ENCODE peak calls at places on chromosomes 3 and 15, in eight cellular contexts. O is left ventricle myocardium inferior, Y is pancreas, C is HCT116, B is Peyer's patch, W is stomach, D is SK-N-SH, F is tibial artery. M is an unnamed sample.

GRCh38 chr3:134655706-134656105 is 4.9 kb upstream of the KY start:
- DNase-seq in W (no peak), D (no peak), F (no peak), C (no peak), O (no peak), Y (no peak), B (no peak), M (no peak)

GRCh38 chr3:57682284-57682683 is 10.6 kb downstream of the DENND6A start:
- DNase-seq in C (no peak), F (no peak), B (no peak), W (no peak), D (no peak), O (no peak), Y (no peak), M (no peak)

GRCh38 chr3:11382146-11382545 is 109.9 kb downstream of the ATG7 start:
- DNase-seq in F (no peak), B (no peak), Y (no peak), D (no peak), W (no peak), O (no peak), C (no peak), M (no peak)

GRCh38 chr3:55780913-55781312 is 293.8 kb upstream of the WNT5A start:
- DNase-seq in Y (no peak), D (no peak), O (no peak), F (no peak), W (no peak), B (no peak), C (no peak), M (no peak)

GRCh38 chr3:61560452-61561373 is 658 bp upstream of the PTPRG start:
- DNase-seq in C (peak; percentile 45), Y (peak; percentile 75), O (peak; percentile 88), D (peak; percentile 68), B (peak; percentile 87), W (peak; percentile 75), F (peak; percentile 87), M (no peak)

GRCh38 chr3:115838786-115839185 is 215.5 kb downstream of the GAP43 start:
- DNase-seq in B (no peak), F (no peak), O (no peak), C (no peak), Y (no peak), D (no peak), W (no peak), M (no peak)

GRCh38 chr3:56001991-56002390 is 466.3 kb downstream of the ERC2 start:
- DNase-seq in Y (no peak), D (no peak), W (no peak), F (no peak), B (no peak), O (no peak), C (no peak), M (no peak)

GRCh38 chr3:144462337-144462736 is 490.7 kb downstream of the DIPK2A start:
- DNase-seq in D (no peak), W (no peak), Y (no peak), F (no peak), C (no peak), B (no peak), O (no peak), M (no peak)

GRCh38 chr3:17730318-17730967 is 12.0 kb downstream of the TBC1D5 start:
- DNase-seq in O (peak; percentile 27), Y (no peak), D (no peak), C (peak; percentile 53), B (no peak), W (no peak), F (no peak), M (no peak)

GRCh38 chr3:105809204-105809893 is 59.5 kb downstream of the CBLB start:
- DNase-seq in W (no peak), B (no peak), D (no peak), F (no peak), O (no peak), C (no peak), Y (no peak), M (no peak)

GRCh38 chr3:63193647-63194046 is 84.5 kb upstream of the SYNPR start:
- DNase-seq in W (no peak), C (peak; percentile 3), D (peak; percentile 37), B (no peak), Y (no peak), O (no peak), F (no peak), M (no peak)

GRCh38 chr3:46566040-46566631 is at the start of gene LRRC2:
- DNase-seq in D (peak; percentile 88), W (peak; percentile 73), B (peak; percentile 69), O (peak; percentile 78), Y (peak; percentile 65), C (no peak), F (no peak), M (peak; percentile 15)

GRCh38 chr3:104909188-104909587 is 457.5 kb upstream of the ALCAM start:
- DNase-seq in Y (no peak), O (no peak), W (no peak), C (no peak), D (peak; percentile 20), B (no peak), F (no peak), M (no peak)

GRCh38 chr15:89401636-89402252 is 67.1 kb upstream of the POLG start:
- DNase-seq in D (no peak), F (no peak), Y (no peak), C (no peak), W (no peak), B (no peak), O (no peak), M (no peak)

GRCh38 chr3:82145742-82146141 is 384.3 kb upstream of the GBE1 start:
- DNase-seq in B (no peak), O (no peak), W (no peak), F (no peak), C (no peak), Y (no peak), D (no peak), M (no peak)

GRCh38 chr3:9080165-9080564 is 116.9 kb upstream of the RAD18 start:
- DNase-seq in O (no peak), W (no peak), D (no peak), F (no peak), B (no peak), C (no peak), Y (no peak), M (no peak)

GRCh38 chr15:79073336-79073735 is 17.2 kb downstream of the RASGRF1 start:
- DNase-seq in D (no peak), W (no peak), C (no peak), Y (no peak), B (no peak), F (no peak), O (no peak), M (no peak)

GRCh38 chr3:55477306-55478010 is 9.6 kb downstream of the WNT5A start:
- DNase-seq in D (no peak), O (no peak), W (no peak), F (no peak), C (no peak), Y (no peak), B (no peak), M (no peak)

GRCh38 chr3:28924744-28925360 is 356.0 kb upstream of the RBMS3 start:
- DNase-seq in C (no peak), O (no peak), F (no peak), Y (no peak), W (no peak), D (no peak), B (no peak), M (no peak)

GRCh38 chr15:90580086-90580485 is 50.4 kb downstream of the CRTC3 start:
- DNase-seq in D (no peak), C (no peak), F (no peak), Y (no peak), B (no peak), O (no peak), W (no peak), M (no peak)
- H3K4me1 ChIP-seq in D (no peaks in the 10 kb centered on the region), C (no peaks in the 10 kb centered on the region), F (no peaks in the 10 kb centered on the region), Y (no peaks in the 10 kb centered on the region), B (no peaks in the 10 kb centered on the region), O (peaks cover 77% of the 10 kb centered on the region), W (peaks cover 51% of the 10 kb centered on the region), M (peaks cover 66% of the 10 kb centered on the region)

GRCh38 chr3:197136744-197137143 is 107.1 kb upstream of the MELTF start:
- DNase-seq in F (no peak), C (no peak), B (no peak), Y (no peak), O (no peak), D (no peak), W (no peak), M (no peak)
- H3K36me3 ChIP-seq in F (peaks cover 31% of the 10 kb centered on the region), C (no peaks in the 10 kb centered on the region), B (no peaks in the 10 kb centered on the region), Y (no peaks in the 10 kb centered on the region), O (peaks cover 48% of the 10 kb centered on the region), D (peaks cover 72% of the 10 kb centered on the region), W (peaks cover 14% of the 10 kb centered on the region), M (peaks cover 28% of the 10 kb centered on the region)

DNA sequence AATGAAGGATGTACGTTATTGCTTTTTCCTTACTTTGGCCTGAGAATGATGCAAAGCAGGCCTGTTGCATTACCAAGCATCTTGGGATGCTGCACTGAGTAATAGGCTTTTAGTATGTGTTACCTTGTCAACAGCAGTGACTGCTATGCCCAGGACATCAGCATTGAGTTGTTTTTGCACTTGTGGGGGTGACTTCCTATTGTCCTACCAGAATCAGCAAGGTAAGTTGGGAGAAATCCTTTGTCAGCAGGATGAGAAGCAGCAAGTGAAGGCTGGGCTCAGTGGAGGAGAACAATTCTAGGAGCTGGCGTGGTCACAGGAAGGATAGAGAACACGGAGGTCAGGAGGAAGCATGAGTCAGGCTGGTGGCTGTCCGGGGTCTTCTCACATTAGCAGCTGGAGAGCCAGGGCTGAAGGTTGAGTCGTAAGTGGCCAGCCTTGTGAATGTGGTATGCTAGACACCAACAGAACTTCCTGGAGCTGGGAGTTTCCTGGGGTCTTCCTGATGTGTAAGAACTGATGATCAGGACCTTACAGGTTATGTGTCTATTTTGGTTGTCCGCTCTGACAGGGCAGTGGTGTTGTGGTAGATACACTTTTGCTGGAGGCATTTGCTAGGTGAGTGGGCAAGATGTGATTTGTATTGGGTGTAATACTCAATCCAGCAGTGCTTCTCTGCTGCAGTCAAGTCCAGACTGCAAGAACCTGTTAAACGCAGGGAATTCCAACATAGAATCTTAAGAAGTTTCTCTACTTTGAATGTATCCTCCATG is 142.7 kb downstream of the FNDC3B start:
- DNase-seq in W (no peak), O (no peak), B (no peak), F (no peak), C (no peak), Y (no peak), D (no peak), M (no peak)
- H3K27ac ChIP-seq in W (no peak overlapping the region), O (peak overlapping the region; percentile 21), B (peak overlapping the region; percentile 16), F (no peak overlapping the region), C (no peak overlapping the region), Y (no peak overlapping the region), D (peak overlapping the region; percentile 61), M (no peak overlapping the region)

GRCh38 chr3:171806200-171807128 is 3.8 kb downstream of the PLD1 start:
- DNase-seq in Y (no peak), W (no peak), F (no peak), D (no peak), O (no peak), C (no peak), B (no peak), M (no peak)

GRCh38 chr3:171804618-171805389 is 5.5 kb downstream of the PLD1 start:
- DNase-seq in C (no peak), B (no peak), F (peak; percentile 34), D (no peak), W (no peak), Y (no peak), O (no peak), M (no peak)

GRCh38 chr3:171807806-171808205 is 2.5 kb downstream of the PLD1 start:
- DNase-seq in W (no peak), C (no peak), Y (no peak), F (no peak), O (no peak), D (no peak), B (no peak), M (no peak)

GRCh38 chr3:171807129-171807675 is 3.1 kb downstream of the PLD1 start:
- DNase-seq in O (no peak), W (no peak), Y (no peak), F (no peak), C (no peak), D (no peak), B (no peak), M (no peak)

GRCh38 chr3:171805687-171806086 is 4.6 kb downstream of the PLD1 start:
- DNase-seq in D (no peak), W (no peak), B (no peak), C (no peak), O (no peak), Y (no peak), F (no peak), M (no peak)
- H3K4me1 ChIP-seq in D (peaks cover 25% of the 10 kb centered on the region), W (peaks cover 60% of the 10 kb centered on the region), B (no peaks in the 10 kb centered on the region), C (peaks cover 47% of the 10 kb centered on the region), O (peaks cover 74% of the 10 kb centered on the region), Y (peaks cover 13% of the 10 kb centered on the region), F (no peaks in the 10 kb centered on the region), M (peaks cover 7% of the 10 kb centered on the region)

M was measured in CD8-positive, alpha-beta memory T cell.